ENCODE peak calls at places on chromosomes 12 and 14, in ten cellular contexts. One of them, this sample, is unnamed.

GRCh38 chr12:30823764-30824163 is 69.0 kb upstream of the CAPRIN2 start:
- DNase-seq in heart left ventricle: no peak
- DNase-seq in GM23338: peak
- DNase-seq in A549: no peak
- DNase-seq in body of pancreas: no peak
- DNase-seq in thyroid gland: no peak
- DNase-seq in cardiac muscle cell: no peak
- DNase-seq in heart right ventricle: no peak
- DNase-seq in neural progenitor cell: no peak
- DNase-seq in GM12878: no peak
- DNase-seq in this sample: no peak

GRCh38 chr12:80627773-80628172 is 79.7 kb upstream of the MYF6 start:
- DNase-seq in neural progenitor cell: no peak
- DNase-seq in heart right ventricle: no peak
- DNase-seq in GM23338: no peak
- DNase-seq in thyroid gland: no peak
- DNase-seq in A549: no peak
- DNase-seq in heart left ventricle: no peak
- DNase-seq in cardiac muscle cell: no peak
- DNase-seq in GM12878: no peak
- DNase-seq in body of pancreas: no peak
- DNase-seq in this sample: peak

GRCh38 chr12:57898308-57898970 is 42.9 kb upstream of the ATP23 start:
- DNase-seq in heart left ventricle: no peak
- DNase-seq in body of pancreas: no peak
- DNase-seq in heart right ventricle: no peak
- DNase-seq in cardiac muscle cell: no peak
- DNase-seq in neural progenitor cell: no peak
- DNase-seq in GM23338: no peak
- DNase-seq in A549: no peak
- DNase-seq in GM12878: peak
- DNase-seq in thyroid gland: no peak
- DNase-seq in this sample: no peak

GRCh38 chr12:66423290-66423689 is 121.0 kb downstream of the HELB start:
- DNase-seq in heart left ventricle: no peak
- DNase-seq in A549: no peak
- DNase-seq in body of pancreas: no peak
- DNase-seq in GM23338: peak
- DNase-seq in cardiac muscle cell: no peak
- DNase-seq in thyroid gland: peak
- DNase-seq in GM12878: no peak
- DNase-seq in neural progenitor cell: no peak
- DNase-seq in heart right ventricle: no peak
- DNase-seq in this sample: peak

GRCh38 chr12:42216737-42217136 is 21.3 kb downstream of the YAF2 start:
- DNase-seq in neural progenitor cell: no peak
- DNase-seq in GM23338: no peak
- DNase-seq in heart left ventricle: no peak
- DNase-seq in GM12878: no peak
- DNase-seq in A549: no peak
- DNase-seq in cardiac muscle cell: no peak
- DNase-seq in heart right ventricle: no peak
- DNase-seq in thyroid gland: no peak
- DNase-seq in body of pancreas: no peak
- DNase-seq in this sample: no peak

GRCh38 chr12:122851820-122852219 is 16.6 kb downstream of the HIP1R start:
- DNase-seq in heart left ventricle: no peak
- DNase-seq in GM23338: no peak
- DNase-seq in thyroid gland: peak
- DNase-seq in cardiac muscle cell: no peak
- DNase-seq in A549: no peak
- DNase-seq in heart right ventricle: no peak
- DNase-seq in neural progenitor cell: no peak
- DNase-seq in GM12878: no peak
- DNase-seq in body of pancreas: no peak
- DNase-seq in this sample: peak

GRCh38 chr12:4809013-4809448 is 88.8 kb downstream of the GALNT8 start:
- DNase-seq in heart right ventricle: peak
- DNase-seq in GM12878: no peak
- DNase-seq in A549: no peak
- DNase-seq in body of pancreas: no peak
- DNase-seq in GM23338: peak
- DNase-seq in neural progenitor cell: peak
- DNase-seq in cardiac muscle cell: peak
- DNase-seq in heart left ventricle: no peak
- DNase-seq in thyroid gland: no peak
- DNase-seq in this sample: no peak

GRCh38 chr12:81627336-81628189 is 131.6 kb downstream of the PPFIA2 start:
- DNase-seq in heart left ventricle: no peak
- DNase-seq in neural progenitor cell: peak
- DNase-seq in GM12878: no peak
- DNase-seq in cardiac muscle cell: peak
- DNase-seq in body of pancreas: peak
- DNase-seq in thyroid gland: no peak
- DNase-seq in A549: peak
- DNase-seq in GM23338: peak
- DNase-seq in heart right ventricle: no peak
- DNase-seq in this sample: peak

GRCh38 chr14:32567543-32568384 is 238.7 kb downstream of the AKAP6 start:
- DNase-seq in thyroid gland: no peak
- DNase-seq in neural progenitor cell: no peak
- DNase-seq in GM12878: no peak
- DNase-seq in cardiac muscle cell: no peak
- DNase-seq in body of pancreas: no peak
- DNase-seq in heart right ventricle: no peak
- DNase-seq in heart left ventricle: no peak
- DNase-seq in GM23338: no peak
- DNase-seq in A549: no peak
- DNase-seq in this sample: peak

GRCh38 chr12:55629058-55629841 is 7.4 kb upstream of the OR10P1 start:
- DNase-seq in A549: no peak
- DNase-seq in neural progenitor cell: no peak
- DNase-seq in GM12878: no peak
- DNase-seq in cardiac muscle cell: no peak
- DNase-seq in thyroid gland: no peak
- DNase-seq in GM23338: no peak
- DNase-seq in heart right ventricle: no peak
- DNase-seq in heart left ventricle: no peak
- DNase-seq in body of pancreas: no peak
- DNase-seq in this sample: no peak

GRCh38 chr12:3274664-3275063 is 197.5 kb downstream of the TSPAN9 start:
- DNase-seq in thyroid gland: no peak
- DNase-seq in GM12878: no peak
- DNase-seq in heart left ventricle: no peak
- DNase-seq in cardiac muscle cell: no peak
- DNase-seq in heart right ventricle: no peak
- DNase-seq in neural progenitor cell: no peak
- DNase-seq in GM23338: no peak
- DNase-seq in body of pancreas: no peak
- DNase-seq in A549: no peak
- DNase-seq in this sample: no peak

GRCh38 chr12:87155616-87156015 is 873.6 kb downstream of the C12orf50 start:
- DNase-seq in heart right ventricle: no peak
- DNase-seq in GM23338: no peak
- DNase-seq in A549: peak
- DNase-seq in cardiac muscle cell: no peak
- DNase-seq in neural progenitor cell: no peak
- DNase-seq in GM12878: no peak
- DNase-seq in thyroid gland: no peak
- DNase-seq in body of pancreas: no peak
- DNase-seq in heart left ventricle: no peak
- DNase-seq in this sample: peak

GRCh38 chr12:126084480-126084879 is 1019.2 kb downstream of the AACS start:
- DNase-seq in neural progenitor cell: no peak
- DNase-seq in A549: no peak
- DNase-seq in thyroid gland: no peak
- DNase-seq in GM12878: no peak
- DNase-seq in heart right ventricle: no peak
- DNase-seq in cardiac muscle cell: no peak
- DNase-seq in heart left ventricle: no peak
- DNase-seq in GM23338: no peak
- DNase-seq in body of pancreas: peak
- DNase-seq in this sample: no peak

GRCh38 chr14:100891051-100891450 is 12.5 kb downstream of the RTL1 start:
- DNase-seq in GM23338: no peak
- DNase-seq in GM12878: no peak
- DNase-seq in A549: no peak
- DNase-seq in thyroid gland: no peak
- DNase-seq in neural progenitor cell: no peak
- DNase-seq in heart left ventricle: peak
- DNase-seq in cardiac muscle cell: no peak
- DNase-seq in heart right ventricle: no peak
- DNase-seq in body of pancreas: no peak
- DNase-seq in this sample: no peak

GRCh38 chr14:58362798-58363412 is 32.8 kb upstream of the TOMM20L start:
- DNase-seq in GM12878: no peak
- DNase-seq in cardiac muscle cell: peak
- DNase-seq in GM23338: peak
- DNase-seq in heart right ventricle: no peak
- DNase-seq in neural progenitor cell: peak
- DNase-seq in heart left ventricle: no peak
- DNase-seq in thyroid gland: no peak
- DNase-seq in body of pancreas: no peak
- DNase-seq in A549: peak
- DNase-seq in this sample: peak
- TF ChIP-seq CTCF in GM12878: peak
- TF ChIP-seq CTCF in cardiac muscle cell: peak
- TF ChIP-seq CTCF in GM23338: peak
- TF ChIP-seq CTCF in heart right ventricle: peak
- TF ChIP-seq CTCF in neural progenitor cell: peak
- TF ChIP-seq CTCF in heart left ventricle: no peak
- TF ChIP-seq CTCF in thyroid gland: no peak
- TF ChIP-seq CTCF in body of pancreas: peak
- TF ChIP-seq CTCF in A549: peak
- TF ChIP-seq CTCF in this sample: peak

DNA sequence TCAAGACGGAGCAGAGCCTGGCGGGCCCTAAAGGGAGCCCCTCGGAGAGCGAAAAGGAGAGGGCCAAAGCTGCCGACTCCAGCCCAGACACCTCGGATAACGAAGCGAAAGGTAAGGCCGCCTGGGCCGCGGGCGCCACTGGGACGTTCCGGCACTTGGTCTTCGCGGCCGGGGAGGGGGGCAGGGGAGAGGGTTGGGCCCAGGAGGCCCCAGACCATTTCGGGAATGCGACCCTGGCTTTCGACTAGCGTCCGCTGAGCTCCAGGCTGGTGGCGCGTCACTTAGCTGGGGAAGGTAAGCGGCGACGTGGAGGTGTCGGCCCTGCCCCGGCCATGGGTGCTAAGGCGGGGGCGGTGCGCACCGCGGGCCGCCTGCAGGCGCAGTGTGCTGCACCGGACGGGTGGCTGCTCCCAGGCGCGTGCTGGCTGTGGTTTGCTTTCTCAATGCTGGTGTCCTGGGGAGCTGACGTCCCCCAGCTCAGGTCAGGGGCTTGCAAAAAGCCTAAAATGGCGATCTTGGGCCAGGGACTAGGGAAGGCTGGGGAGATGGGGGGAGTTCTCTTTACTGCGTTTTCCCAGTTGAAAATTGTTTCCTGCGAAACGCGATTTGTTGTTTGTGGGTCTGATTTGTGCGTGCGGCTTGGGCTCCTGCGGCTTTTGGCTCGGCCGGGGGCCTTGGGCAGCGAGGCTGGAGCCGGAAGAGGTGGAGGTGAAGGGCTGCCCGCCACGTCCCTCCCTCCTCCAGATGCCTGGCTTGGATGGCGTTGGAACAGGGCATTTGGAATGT is 1.1 kb downstream of the HOXC10 start:
- DNase-seq in neural progenitor cell: no peak
- DNase-seq in A549: no peak
- DNase-seq in heart right ventricle: no peak
- DNase-seq in heart left ventricle: no peak
- DNase-seq in thyroid gland: no peak
- DNase-seq in GM23338: peak
- DNase-seq in cardiac muscle cell: no peak
- DNase-seq in body of pancreas: no peak
- DNase-seq in GM12878: no peak
- DNase-seq in this sample: no peak
- H3K4me3 ChIP-seq in neural progenitor cell: no peak
- H3K4me3 ChIP-seq in A549: no peak
- H3K4me3 ChIP-seq in heart right ventricle: no peak
- H3K4me3 ChIP-seq in heart left ventricle: no peak
- H3K4me3 ChIP-seq in thyroid gland: no peak
- H3K4me3 ChIP-seq in GM23338: peak
- H3K4me3 ChIP-seq in cardiac muscle cell: no peak
- H3K4me3 ChIP-seq in body of pancreas: no peak
- H3K4me3 ChIP-seq in GM12878: no peak
- H3K4me3 ChIP-seq in this sample: peak

GRCh38 chr12:118816296-118816695 is 165.0 kb upstream of the SRRM4 start:
- DNase-seq in thyroid gland: no peak
- DNase-seq in A549: no peak
- DNase-seq in GM12878: no peak
- DNase-seq in heart right ventricle: no peak
- DNase-seq in cardiac muscle cell: no peak
- DNase-seq in body of pancreas: no peak
- DNase-seq in neural progenitor cell: no peak
- DNase-seq in heart left ventricle: no peak
- DNase-seq in GM23338: no peak
- DNase-seq in this sample: no peak

GRCh38 chr12:118827047-118827446 is 154.3 kb upstream of the SRRM4 start:
- DNase-seq in GM12878: no peak
- DNase-seq in A549: no peak
- DNase-seq in cardiac muscle cell: no peak
- DNase-seq in neural progenitor cell: no peak
- DNase-seq in heart right ventricle: no peak
- DNase-seq in heart left ventricle: no peak
- DNase-seq in GM23338: no peak
- DNase-seq in body of pancreas: no peak
- DNase-seq in thyroid gland: no peak
- DNase-seq in this sample: no peak

GRCh38 chr12:118821386-118821928 is 159.9 kb upstream of the SRRM4 start:
- DNase-seq in body of pancreas: no peak
- DNase-seq in neural progenitor cell: peak
- DNase-seq in cardiac muscle cell: peak
- DNase-seq in heart right ventricle: no peak
- DNase-seq in thyroid gland: no peak
- DNase-seq in A549: no peak
- DNase-seq in GM23338: peak
- DNase-seq in heart left ventricle: no peak
- DNase-seq in GM12878: no peak
- DNase-seq in this sample: no peak
- TF ChIP-seq CTCF in body of pancreas: no peak
- TF ChIP-seq CTCF in neural progenitor cell: peak
- TF ChIP-seq CTCF in cardiac muscle cell: no peak
- TF ChIP-seq CTCF in heart right ventricle: no peak
- TF ChIP-seq CTCF in thyroid gland: no peak
- TF ChIP-seq CTCF in A549: no peak
- TF ChIP-seq CTCF in GM23338: peak
- TF ChIP-seq CTCF in heart left ventricle: no peak
- TF ChIP-seq CTCF in GM12878: no peak
- TF ChIP-seq CTCF in this sample: no peak

DNA sequence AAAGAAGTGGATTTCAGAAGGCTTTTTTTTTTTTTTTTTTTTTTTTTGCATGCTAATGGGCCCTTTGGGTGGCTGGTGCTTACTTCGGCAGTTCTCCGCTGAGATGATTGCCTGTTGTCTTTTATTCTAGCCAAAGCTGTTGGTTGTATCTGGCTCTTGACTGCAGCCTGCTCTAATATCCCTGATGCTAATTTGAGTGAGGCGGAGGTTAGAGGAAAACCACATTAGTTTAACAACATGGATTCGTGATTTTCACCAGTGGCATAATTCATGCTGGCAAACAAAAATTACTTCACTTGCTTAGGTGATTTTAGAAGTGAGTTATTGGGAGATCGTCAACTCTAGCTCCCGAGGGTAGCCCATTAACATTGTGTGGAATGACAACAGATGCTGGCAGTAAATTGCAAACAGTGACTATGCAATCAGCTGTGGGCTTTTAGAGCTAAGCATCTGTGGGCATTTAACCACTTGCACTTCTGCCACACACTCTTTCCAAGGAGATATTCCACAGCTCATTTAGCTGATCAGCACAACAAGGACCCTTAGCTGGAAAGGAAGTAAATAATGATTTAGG is 97.6 kb upstream of the ZDHHC17 start:
- DNase-seq in heart left ventricle: no peak
- DNase-seq in GM23338: no peak
- DNase-seq in heart right ventricle: no peak
- DNase-seq in A549: no peak
- DNase-seq in GM12878: no peak
- DNase-seq in neural progenitor cell: no peak
- DNase-seq in thyroid gland: no peak
- DNase-seq in body of pancreas: no peak
- DNase-seq in cardiac muscle cell: no peak
- DNase-seq in this sample: no peak
- H3K4me3 ChIP-seq in heart left ventricle: no peak
- H3K4me3 ChIP-seq in GM23338: no peak
- H3K4me3 ChIP-seq in heart right ventricle: no peak
- H3K4me3 ChIP-seq in A549: no peak
- H3K4me3 ChIP-seq in GM12878: no peak
- H3K4me3 ChIP-seq in neural progenitor cell: no peak
- H3K4me3 ChIP-seq in thyroid gland: no peak
- H3K4me3 ChIP-seq in body of pancreas: no peak
- H3K4me3 ChIP-seq in cardiac muscle cell: no peak
- H3K4me3 ChIP-seq in this sample: no peak